ENCODE peak calls at places on chromosomes 11 and 22, in nine cellular contexts. B is GM23338, V is HL-60, M is HCT116, Z is breast epithelium, Q is sigmoid colon, L is transverse colon, E is GM12891, A is suprapubic skin. F is an unnamed sample.

GRCh38 chr11:39741066-39741465 is 1718.4 kb downstream of the LRRC4C start:
- DNase-seq in Z (no peak), V (no peak), L (no peak), B (no peak), M (no peak), A (no peak), E (no peak), Q (no peak), F (no peak)

GRCh38 chr11:74257934-74258553 is 53.4 kb downstream of the P4HA3 start:
- DNase-seq in L (peak), A (no peak), V (no peak), E (no peak), B (no peak), M (no peak), Q (peak), Z (no peak), F (no peak)

GRCh38 chr22:40670058-40670457 is 9.2 kb upstream of the MCHR1 start:
- DNase-seq in Q (no peak), Z (no peak), B (no peak), A (no peak), L (no peak), V (no peak), M (no peak), E (no peak), F (no peak)

GRCh38 chr22:49838771-49839717 is 11.4 kb upstream of the BRD1 start:
- DNase-seq in Q (no peak), E (peak), B (peak), L (peak), M (no peak), V (no peak), A (no peak), Z (no peak), F (no peak)

GRCh38 chr11:75627879-75628668 is 40.8 kb downstream of the MAP6 start:
- DNase-seq in M (no peak), V (no peak), Z (no peak), A (no peak), L (no peak), B (peak), Q (no peak), E (no peak), F (no peak)

GRCh38 chr22:34567367-34567766 is 498.6 kb upstream of the ISX start:
- DNase-seq in V (no peak), E (no peak), B (no peak), Q (no peak), A (no peak), Z (no peak), M (no peak), L (no peak), F (no peak)

GRCh38 chr22:28351585-28351984 is 328.1 kb downstream of the TTC28 start:
- DNase-seq in E (no peak), V (no peak), M (no peak), L (no peak), Z (no peak), B (no peak), A (no peak), Q (no peak), F (no peak)

GRCh38 chr11:694563-695331 is at the start of gene DEAF1:
- DNase-seq in A (peak), E (peak), M (peak), Z (peak), V (peak), Q (peak), B (peak), L (peak), F (peak)

GRCh38 chr11:46278387-46279173 is 1.1 kb downstream of the CREB3L1 start:
- DNase-seq in E (no peak), B (peak), M (no peak), Q (peak), A (no peak), Z (no peak), V (no peak), L (peak), F (no peak)

GRCh38 chr11:125081098-125081798 is 18.1 kb downstream of the SLC37A2 start:
- DNase-seq in A (no peak), E (no peak), B (no peak), V (no peak), L (no peak), Z (no peak), Q (peak), M (no peak), F (no peak)

GRCh38 chr11:35427158-35427557 is 7.8 kb upstream of the SLC1A2 start:
- DNase-seq in Q (no peak), V (no peak), A (no peak), L (no peak), Z (no peak), M (no peak), E (no peak), B (no peak), F (no peak)

GRCh38 chr11:105229257-105229656 is 89.7 kb upstream of the CARD18 start:
- DNase-seq in Z (no peak), E (no peak), B (no peak), Q (no peak), M (no peak), V (no peak), A (no peak), L (no peak), F (no peak)

GRCh38 chr11:128492903-128493569 is 94.3 kb downstream of the ETS1 start:
- DNase-seq in V (no peak), M (no peak), Z (no peak), A (no peak), E (no peak), B (no peak), Q (no peak), L (no peak), F (no peak)
- TF ChIP-seq POLR2AphosphoS5 in V (no peak), M (no peak), Z (no peak), A (no peak), E (no peak), B (no peak), Q (no peak), L (no peak), F (no peak)

DNA sequence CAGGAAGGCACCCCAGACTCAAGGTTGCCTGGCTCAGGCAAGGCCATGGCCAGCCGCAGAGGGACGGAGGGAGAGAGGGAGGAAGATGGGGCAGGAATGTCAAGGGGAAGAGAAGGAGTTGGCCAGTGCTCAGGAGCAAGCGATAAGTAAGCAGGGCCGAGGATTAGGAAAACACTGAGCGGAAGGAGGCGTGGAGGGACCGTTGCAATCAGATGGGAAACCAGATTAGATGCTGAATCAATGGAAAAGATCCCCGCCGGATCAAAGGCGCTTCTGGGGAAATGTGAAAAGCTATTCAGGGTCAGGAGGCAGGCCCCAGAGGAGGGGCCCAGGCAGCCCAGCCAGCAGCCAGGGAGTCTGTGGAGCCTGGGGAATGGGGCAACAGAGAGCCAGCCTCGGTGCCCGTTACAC is 26.6 kb upstream of the MYEOV start:
- DNase-seq in E (no peak), B (no peak), M (no peak), L (no peak), Z (no peak), V (no peak), Q (no peak), A (no peak), F (no peak)
- TF ChIP-seq POLR2AphosphoS5 in E (no peak), B (no peak), M (no peak), L (no peak), Z (no peak), V (no peak), Q (no peak), A (no peak), F (no peak)

DNA sequence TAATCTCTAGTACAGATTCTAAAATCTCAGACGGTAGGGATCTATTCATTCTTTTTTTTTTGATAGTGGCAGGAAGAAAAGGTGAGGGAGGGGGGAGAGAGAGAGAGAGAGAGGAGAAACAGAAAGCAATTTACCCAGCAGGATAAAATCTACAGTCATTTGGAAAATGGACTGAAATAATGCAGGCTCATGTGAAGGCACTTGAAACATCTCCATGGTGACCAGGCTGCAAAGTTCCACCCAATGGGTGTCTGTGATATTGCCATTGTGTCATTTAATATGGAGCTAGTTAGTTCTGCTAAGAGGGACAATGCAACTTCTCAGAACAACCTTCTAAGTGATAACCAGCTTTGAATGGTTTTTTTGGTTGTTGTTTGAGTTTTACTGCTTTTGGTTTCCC is 165.2 kb upstream of the RAG2 start:
- DNase-seq in M (no peak), E (no peak), Q (no peak), Z (no peak), V (no peak), A (no peak), L (no peak), B (no peak), F (no peak)
- TF ChIP-seq POLR2AphosphoS5 in M (no peak), E (no peak), Q (no peak), Z (no peak), V (no peak), A (no peak), L (no peak), B (no peak), F (no peak)

DNA sequence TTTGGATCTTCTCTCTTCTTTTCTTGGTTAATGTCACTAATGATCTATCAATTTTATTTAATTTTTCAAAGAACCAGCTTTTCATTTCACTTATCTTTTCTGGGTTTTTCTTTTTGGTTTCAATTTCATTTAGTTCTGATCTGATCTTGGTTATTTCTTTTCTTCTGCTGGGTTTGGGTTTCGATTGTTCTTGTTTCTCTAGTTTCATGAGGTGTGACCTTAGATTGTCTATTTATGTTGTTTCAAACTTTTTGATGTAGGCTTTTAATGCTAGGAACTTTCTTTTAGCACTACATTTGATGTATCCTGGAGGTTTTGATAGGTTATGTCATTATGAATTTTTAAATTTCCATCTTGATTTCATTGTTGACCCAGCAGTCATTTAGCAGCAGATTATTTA is 142.3 kb downstream of the C11orf87 start:
- DNase-seq in Q (no peak), B (no peak), Z (no peak), E (no peak), L (no peak), M (no peak), A (no peak), V (no peak), F (no peak)
- TF ChIP-seq POLR2AphosphoS5 in Q (no peak), B (no peak), Z (no peak), E (no peak), L (no peak), M (no peak), A (no peak), V (no peak), F (no peak)

GRCh38 chr22:23896166-23896522 is 2.0 kb downstream of the MIF start:
- DNase-seq in E (no peak), Q (no peak), B (no peak), M (no peak), V (no peak), A (no peak), L (no peak), Z (no peak), F (no peak)

GRCh38 chr22:23898006-23898974 is 4.1 kb downstream of the MIF start:
- DNase-seq in Q (no peak), E (no peak), A (no peak), B (no peak), M (no peak), Z (no peak), L (no peak), V (no peak), F (no peak)

GRCh38 chr22:23896523-23897186 is 2.5 kb downstream of the MIF start:
- DNase-seq in A (no peak), E (no peak), M (no peak), L (no peak), B (no peak), Z (no peak), Q (peak), V (no peak), F (no peak)

GRCh38 chr22:23895599-23896144 is 1.5 kb downstream of the MIF start:
- DNase-seq in E (no peak), A (no peak), M (no peak), Q (no peak), L (no peak), V (no peak), B (no peak), Z (no peak), F (no peak)

GRCh38 chr22:23897320-23897719 is 3.1 kb downstream of the MIF start:
- DNase-seq in E (no peak), A (no peak), B (no peak), L (no peak), V (no peak), M (no peak), Q (peak), Z (no peak), F (no peak)
- TF ChIP-seq POLR2AphosphoS5 in E (peak), A (no peak), B (no peak), L (no peak), V (peak), M (no peak), Q (no peak), Z (no peak), F (no peak)

DNA sequence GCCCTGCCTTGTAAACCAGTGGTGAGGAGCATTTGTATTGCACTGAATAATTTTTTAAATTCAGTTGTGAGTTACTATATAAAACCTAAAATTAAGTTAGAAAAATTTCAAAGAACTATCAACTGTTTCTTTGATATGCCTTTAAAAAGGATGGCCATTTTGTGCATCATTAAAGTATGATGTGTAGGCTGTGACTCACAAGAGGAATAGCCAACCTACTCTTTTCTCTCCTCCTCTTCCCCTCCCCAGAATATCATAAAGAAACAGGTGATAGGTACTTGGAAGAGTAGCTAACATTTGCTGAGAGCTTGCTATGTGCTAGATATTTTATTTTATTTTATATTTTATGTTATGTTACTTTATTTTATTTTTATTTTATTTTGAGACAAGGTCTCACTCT is 10.6 kb upstream of the PIK3C2A start:
- DNase-seq in Z (no peak), V (no peak), Q (no peak), L (no peak), A (no peak), B (no peak), E (no peak), M (no peak), F (no peak)
- TF ChIP-seq POLR2AphosphoS5 in Z (no peak), V (no peak), Q (no peak), L (no peak), A (no peak), B (no peak), E (no peak), M (no peak), F (no peak)

GRCh38 chr11:65641233-65642013 is 3.5 kb downstream of the SIPA1 start:
- DNase-seq in A (no peak), E (no peak), L (no peak), M (no peak), Q (no peak), B (no peak), V (no peak), Z (no peak), F (no peak)

GRCh38 chr11:65639623-65640482 is 2.0 kb downstream of the SIPA1 start:
- DNase-seq in V (peak), Z (no peak), E (peak), L (peak), B (no peak), A (no peak), Q (no peak), M (no peak), F (peak)

GRCh38 chr11:65643971-65644370 is 6.1 kb downstream of the SIPA1 start:
- DNase-seq in E (no peak), V (no peak), Z (no peak), A (no peak), L (no peak), M (no peak), B (peak), Q (no peak), F (no peak)

GRCh38 chr11:65640483-65641207 is 2.7 kb downstream of the SIPA1 start:
- DNase-seq in Q (no peak), L (peak), B (no peak), Z (no peak), A (no peak), V (peak), M (no peak), E (no peak), F (no peak)

GRCh38 chr11:65642014-65642671 is 4.2 kb downstream of the SIPA1 start:
- DNase-seq in E (no peak), V (no peak), A (no peak), Z (no peak), M (no peak), B (peak), Q (no peak), L (no peak), F (no peak)
- TF ChIP-seq POLR2AphosphoS5 in E (no peak), V (no peak), A (no peak), Z (no peak), M (no peak), B (peak), Q (no peak), L (no peak), F (no peak)

GRCh38 chr11:102407901-102408300 is 44.7 kb downstream of the TMEM123 start:
- DNase-seq in B (no peak), Z (no peak), E (no peak), L (no peak), A (no peak), M (no peak), Q (no peak), V (no peak), F (no peak)

GRCh38 chr11:102402556-102402955 is 50.0 kb downstream of the TMEM123 start:
- DNase-seq in B (no peak), E (no peak), Q (no peak), Z (no peak), L (no peak), A (no peak), M (no peak), V (peak), F (no peak)

GRCh38 chr11:102408339-102408738 is 44.2 kb downstream of the TMEM123 start:
- DNase-seq in B (no peak), L (no peak), M (no peak), Z (no peak), Q (no peak), V (no peak), E (no peak), A (no peak), F (no peak)

GRCh38 chr11:102405501-102405900 is 47.1 kb downstream of the TMEM123 start:
- DNase-seq in Z (no peak), A (no peak), M (no peak), B (no peak), L (no peak), V (no peak), Q (no peak), E (no peak), F (no peak)

DNA sequence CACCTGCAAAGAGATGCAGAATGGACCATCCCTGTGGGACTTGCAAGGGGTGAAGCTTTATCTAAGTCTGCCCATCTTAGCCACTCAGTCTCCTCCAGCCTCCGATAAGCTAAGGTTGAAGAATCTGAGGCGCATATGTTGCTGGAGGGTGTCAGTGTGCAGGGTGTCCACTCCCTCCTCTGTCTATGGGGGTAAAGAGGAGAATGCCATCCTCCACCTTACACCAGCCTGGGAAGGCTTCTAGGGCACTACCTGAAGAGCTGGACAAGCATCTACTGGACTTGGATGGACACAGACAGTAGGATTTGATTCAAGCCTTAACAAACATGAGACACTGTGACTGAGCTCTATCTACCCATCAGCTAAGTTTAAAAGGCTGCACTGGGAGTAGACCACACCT is 46.5 kb downstream of the TMEM123 start:
- DNase-seq in B (no peak), Q (no peak), Z (no peak), A (no peak), V (no peak), L (no peak), M (no peak), E (no peak), F (no peak)
- TF ChIP-seq POLR2AphosphoS5 in B (no peak), Q (no peak), Z (no peak), A (no peak), V (no peak), L (no peak), M (no peak), E (no peak), F (peak)

DNA sequence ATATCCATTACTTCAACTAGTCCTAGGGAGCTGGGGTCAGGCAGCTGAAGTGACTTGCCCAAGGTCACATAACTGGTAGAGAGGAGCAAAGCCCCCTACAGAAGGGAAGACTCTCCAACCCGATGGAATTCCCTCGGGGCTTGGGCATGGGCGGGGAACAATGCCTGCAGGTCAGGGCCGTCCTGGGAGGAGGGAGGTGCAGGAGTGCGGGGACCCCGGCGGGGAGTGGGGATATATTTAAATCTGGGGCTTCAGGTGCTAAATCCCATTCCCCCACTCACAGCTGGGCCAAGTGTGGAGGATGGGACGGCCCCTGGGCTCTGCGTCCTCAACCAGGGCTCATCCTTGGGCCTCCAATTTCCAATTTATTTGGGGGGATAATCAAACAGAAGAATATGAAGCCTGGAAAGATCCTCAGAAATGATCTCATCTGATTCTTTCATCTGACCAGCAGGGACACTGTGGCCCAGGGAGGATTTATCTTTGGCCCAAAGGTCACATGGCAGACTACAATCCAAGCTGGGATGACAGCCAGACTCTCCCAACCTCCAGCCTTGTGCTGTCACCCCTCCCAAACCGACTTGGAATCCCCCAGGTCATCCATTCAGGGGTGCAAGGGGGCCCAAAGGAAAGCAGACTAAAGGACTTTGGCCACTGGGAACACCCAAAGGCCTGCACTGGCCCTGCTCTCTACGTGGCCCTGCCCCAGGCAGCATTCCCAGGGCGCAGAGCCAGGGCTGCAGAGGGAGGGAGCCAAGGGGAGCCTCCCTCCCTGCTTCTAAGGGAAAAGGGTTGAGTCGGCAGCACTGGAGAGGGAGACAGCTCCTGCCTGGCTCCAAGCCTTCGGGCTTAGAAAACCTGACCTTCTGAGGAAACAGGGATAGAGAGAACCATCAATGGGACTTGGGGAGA is 8.7 kb upstream of the C1QTNF6 start:
- DNase-seq in M (peak), A (peak), E (no peak), L (peak), Q (peak), V (no peak), B (no peak), Z (peak), F (no peak)
- TF ChIP-seq POLR2AphosphoS5 in M (peak), A (no peak), E (no peak), L (peak), Q (peak), V (no peak), B (no peak), Z (peak), F (no peak)

DNA sequence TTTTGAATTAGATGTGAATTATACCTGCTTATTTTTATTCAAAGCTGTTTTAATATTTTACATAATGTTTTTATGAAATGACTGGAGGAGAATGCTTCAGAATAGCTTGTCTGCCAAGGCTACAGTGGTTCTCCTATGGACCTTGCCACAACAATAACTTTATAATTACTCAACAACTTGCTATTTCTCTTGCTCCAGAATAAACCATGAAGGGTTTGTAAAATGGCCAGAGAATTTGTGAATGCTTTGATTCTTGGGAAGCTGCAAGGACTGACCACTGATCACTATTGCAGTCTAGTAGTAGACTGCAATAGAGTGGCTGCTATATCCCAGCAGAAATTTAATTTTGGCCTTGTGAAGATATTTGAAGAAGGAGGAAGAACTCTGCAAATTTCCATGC is 199.7 kb downstream of the FAT3 start:
- DNase-seq in E (no peak), A (no peak), Z (no peak), L (no peak), Q (no peak), M (no peak), B (no peak), V (no peak), F (no peak)
- TF ChIP-seq POLR2AphosphoS5 in E (no peak), A (no peak), Z (no peak), L (no peak), Q (no peak), M (no peak), B (no peak), V (no peak), F (no peak)